ENCODE peak calls at places on chromosomes 11 and 22, in ten cellular contexts. One of them, this sample, is unnamed.

GRCh38 chr11:22479133-22479690 is 141.0 kb downstream of the SLC17A6 start:
- DNase-seq in stomach: no peak
- DNase-seq in GM23338: no peak
- DNase-seq in BJ: no peak
- DNase-seq in left ventricle myocardium inferior: no peak
- DNase-seq in Peyer's patch: no peak
- DNase-seq in upper lobe of left lung: no peak
- DNase-seq in pancreas: peak; percentile 4
- DNase-seq in body of pancreas: peak; percentile 11
- DNase-seq in spleen: no peak
- DNase-seq in this sample: no peak

GRCh38 chr11:116792869-116793475 is 1.3 kb upstream of the APOA5 start:
- DNase-seq in left ventricle myocardium inferior: no peak
- DNase-seq in body of pancreas: no peak
- DNase-seq in spleen: no peak
- DNase-seq in stomach: no peak
- DNase-seq in upper lobe of left lung: no peak
- DNase-seq in BJ: peak; percentile 31
- DNase-seq in pancreas: no peak
- DNase-seq in Peyer's patch: no peak
- DNase-seq in GM23338: no peak
- DNase-seq in this sample: no peak

GRCh38 chr22:41935015-41935908 is 8.7 kb upstream of the TNFRSF13C start:
- DNase-seq in stomach: no peak
- DNase-seq in body of pancreas: no peak
- DNase-seq in Peyer's patch: no peak
- DNase-seq in GM23338: no peak
- DNase-seq in spleen: peak; percentile 81
- DNase-seq in pancreas: no peak
- DNase-seq in BJ: no peak
- DNase-seq in left ventricle myocardium inferior: peak; percentile 63
- DNase-seq in upper lobe of left lung: no peak
- DNase-seq in this sample: no peak

GRCh38 chr11:34052608-34053160 is 1.2 kb downstream of the CAPRIN1 start:
- DNase-seq in left ventricle myocardium inferior: peak; percentile 21
- DNase-seq in spleen: peak; percentile 89
- DNase-seq in stomach: peak; percentile 29
- DNase-seq in Peyer's patch: peak; percentile 63
- DNase-seq in upper lobe of left lung: peak; percentile 28
- DNase-seq in GM23338: peak; percentile 19
- DNase-seq in BJ: no peak
- DNase-seq in body of pancreas: peak; percentile 38
- DNase-seq in pancreas: peak; percentile 13
- DNase-seq in this sample: no peak

GRCh38 chr11:71120346-71120963 is 131.9 kb downstream of the SHANK2 start:
- DNase-seq in GM23338: peak; percentile 94
- DNase-seq in stomach: peak; percentile 66
- DNase-seq in left ventricle myocardium inferior: no peak
- DNase-seq in upper lobe of left lung: peak; percentile 44
- DNase-seq in Peyer's patch: no peak
- DNase-seq in body of pancreas: peak; percentile 69
- DNase-seq in spleen: peak; percentile 52
- DNase-seq in pancreas: peak; percentile 56
- DNase-seq in BJ: no peak
- DNase-seq in this sample: no peak

GRCh38 chr11:98455500-98456186 is 565.1 kb upstream of the CNTN5 start:
- DNase-seq in pancreas: no peak
- DNase-seq in stomach: no peak
- DNase-seq in BJ: no peak
- DNase-seq in spleen: no peak
- DNase-seq in body of pancreas: no peak
- DNase-seq in Peyer's patch: no peak
- DNase-seq in upper lobe of left lung: no peak
- DNase-seq in GM23338: peak; percentile 81
- DNase-seq in left ventricle myocardium inferior: no peak
- DNase-seq in this sample: no peak

GRCh38 chr22:22810018-22810427 is 77.6 kb upstream of the IGLL5 start:
- DNase-seq in pancreas: peak; percentile 24
- DNase-seq in stomach: peak; percentile 51
- DNase-seq in upper lobe of left lung: no peak
- DNase-seq in spleen: peak; percentile 93
- DNase-seq in left ventricle myocardium inferior: peak; percentile 38
- DNase-seq in GM23338: no peak
- DNase-seq in body of pancreas: peak; percentile 66
- DNase-seq in BJ: no peak
- DNase-seq in Peyer's patch: no peak
- DNase-seq in this sample: peak; percentile 51

GRCh38 chr11:17531818-17532131 is 12.4 kb downstream of the USH1C start:
- DNase-seq in left ventricle myocardium inferior: no peak
- DNase-seq in stomach: no peak
- DNase-seq in spleen: no peak
- DNase-seq in BJ: no peak
- DNase-seq in GM23338: no peak
- DNase-seq in pancreas: no peak
- DNase-seq in body of pancreas: no peak
- DNase-seq in Peyer's patch: peak; percentile 64
- DNase-seq in upper lobe of left lung: no peak
- DNase-seq in this sample: no peak

GRCh38 chr11:34335801-34336200 is 22.0 kb downstream of the ABTB2 start:
- DNase-seq in spleen: no peak
- DNase-seq in Peyer's patch: no peak
- DNase-seq in GM23338: no peak
- DNase-seq in left ventricle myocardium inferior: no peak
- DNase-seq in BJ: no peak
- DNase-seq in stomach: no peak
- DNase-seq in body of pancreas: no peak
- DNase-seq in pancreas: no peak
- DNase-seq in upper lobe of left lung: no peak
- DNase-seq in this sample: no peak

GRCh38 chr11:36149538-36150242 is 139.5 kb downstream of the COMMD9 start:
- DNase-seq in GM23338: peak; percentile 69
- DNase-seq in spleen: no peak
- DNase-seq in BJ: peak; percentile 88
- DNase-seq in Peyer's patch: no peak
- DNase-seq in left ventricle myocardium inferior: no peak
- DNase-seq in pancreas: peak; percentile 31
- DNase-seq in body of pancreas: peak; percentile 41
- DNase-seq in upper lobe of left lung: peak; percentile 78
- DNase-seq in stomach: peak; percentile 33
- DNase-seq in this sample: no peak

GRCh38 chr22:49392841-49393510 is 434.7 kb downstream of the BRD1 start:
- DNase-seq in Peyer's patch: peak; percentile 39
- DNase-seq in pancreas: no peak
- DNase-seq in GM23338: no peak
- DNase-seq in left ventricle myocardium inferior: no peak
- DNase-seq in upper lobe of left lung: no peak
- DNase-seq in stomach: no peak
- DNase-seq in body of pancreas: no peak
- DNase-seq in spleen: no peak
- DNase-seq in BJ: no peak
- DNase-seq in this sample: no peak

GRCh38 chr22:47115518-47115890 is 353.1 kb downstream of the TBC1D22A start:
- DNase-seq in Peyer's patch: peak; percentile 34
- DNase-seq in stomach: no peak
- DNase-seq in BJ: no peak
- DNase-seq in left ventricle myocardium inferior: no peak
- DNase-seq in pancreas: no peak
- DNase-seq in body of pancreas: no peak
- DNase-seq in GM23338: no peak
- DNase-seq in upper lobe of left lung: no peak
- DNase-seq in spleen: no peak
- DNase-seq in this sample: peak; percentile 19

GRCh38 chr22:35568751-35569725 is 28.4 kb downstream of the RASD2 start:
- DNase-seq in spleen: no peak
- DNase-seq in GM23338: no peak
- DNase-seq in body of pancreas: no peak
- DNase-seq in Peyer's patch: no peak
- DNase-seq in BJ: peak; percentile 26
- DNase-seq in upper lobe of left lung: no peak
- DNase-seq in pancreas: no peak
- DNase-seq in left ventricle myocardium inferior: no peak
- DNase-seq in stomach: peak; percentile 28
- DNase-seq in this sample: no peak

GRCh38 chr22:39144101-39144815 is 8.2 kb downstream of the CBX7 start:
- DNase-seq in BJ: no peak
- DNase-seq in stomach: peak; percentile 60
- DNase-seq in body of pancreas: no peak
- DNase-seq in GM23338: peak; percentile 65
- DNase-seq in left ventricle myocardium inferior: no peak
- DNase-seq in upper lobe of left lung: peak; percentile 67
- DNase-seq in pancreas: peak; percentile 45
- DNase-seq in spleen: peak; percentile 90
- DNase-seq in Peyer's patch: no peak
- DNase-seq in this sample: peak; percentile 42

GRCh38 chr11:1077417-1078119 is 2.9 kb downstream of the MUC2 start:
- DNase-seq in BJ: no peak
- DNase-seq in upper lobe of left lung: no peak
- DNase-seq in GM23338: no peak
- DNase-seq in Peyer's patch: peak; percentile 50
- DNase-seq in left ventricle myocardium inferior: no peak
- DNase-seq in body of pancreas: peak; percentile 6
- DNase-seq in pancreas: no peak
- DNase-seq in spleen: peak; percentile 64
- DNase-seq in stomach: no peak
- DNase-seq in this sample: peak; percentile 33

GRCh38 chr11:113847580-113847979 is 27.8 kb downstream of the USP28 start:
- DNase-seq in left ventricle myocardium inferior: no peak
- DNase-seq in BJ: no peak
- DNase-seq in Peyer's patch: no peak
- DNase-seq in GM23338: no peak
- DNase-seq in body of pancreas: no peak
- DNase-seq in pancreas: no peak
- DNase-seq in upper lobe of left lung: no peak
- DNase-seq in stomach: no peak
- DNase-seq in spleen: no peak
- DNase-seq in this sample: no peak

GRCh38 chr11:113855803-113856202 is 19.6 kb downstream of the USP28 start:
- DNase-seq in left ventricle myocardium inferior: no peak
- DNase-seq in stomach: no peak
- DNase-seq in upper lobe of left lung: no peak
- DNase-seq in BJ: no peak
- DNase-seq in body of pancreas: no peak
- DNase-seq in GM23338: no peak
- DNase-seq in Peyer's patch: no peak
- DNase-seq in pancreas: no peak
- DNase-seq in spleen: no peak
- DNase-seq in this sample: no peak

GRCh38 chr11:113849713-113850112 is 25.7 kb downstream of the USP28 start:
- DNase-seq in spleen: no peak
- DNase-seq in upper lobe of left lung: no peak
- DNase-seq in pancreas: no peak
- DNase-seq in left ventricle myocardium inferior: no peak
- DNase-seq in stomach: no peak
- DNase-seq in body of pancreas: no peak
- DNase-seq in Peyer's patch: no peak
- DNase-seq in GM23338: peak; percentile 91
- DNase-seq in BJ: no peak
- DNase-seq in this sample: no peak

GRCh38 chr11:113847111-113847510 is 28.3 kb downstream of the USP28 start:
- DNase-seq in upper lobe of left lung: no peak
- DNase-seq in left ventricle myocardium inferior: no peak
- DNase-seq in pancreas: no peak
- DNase-seq in body of pancreas: no peak
- DNase-seq in GM23338: no peak
- DNase-seq in BJ: no peak
- DNase-seq in Peyer's patch: no peak
- DNase-seq in stomach: no peak
- DNase-seq in spleen: no peak
- DNase-seq in this sample: no peak

GRCh38 chr11:113850188-113850587 is 25.2 kb downstream of the USP28 start:
- DNase-seq in BJ: no peak
- DNase-seq in spleen: no peak
- DNase-seq in GM23338: peak; percentile 51
- DNase-seq in Peyer's patch: no peak
- DNase-seq in left ventricle myocardium inferior: no peak
- DNase-seq in pancreas: no peak
- DNase-seq in body of pancreas: no peak
- DNase-seq in stomach: no peak
- DNase-seq in upper lobe of left lung: no peak
- DNase-seq in this sample: no peak
- H3K27me3 ChIP-seq in BJ: no peaks in the 10 kb centered on the region
- H3K27me3 ChIP-seq in spleen: no peaks in the 10 kb centered on the region
- H3K27me3 ChIP-seq in GM23338: no peaks in the 10 kb centered on the region
- H3K27me3 ChIP-seq in Peyer's patch: no peaks in the 10 kb centered on the region
- H3K27me3 ChIP-seq in left ventricle myocardium inferior: no peaks in the 10 kb centered on the region
- H3K27me3 ChIP-seq in pancreas: no peaks in the 10 kb centered on the region
- H3K27me3 ChIP-seq in body of pancreas: no peaks in the 10 kb centered on the region
- H3K27me3 ChIP-seq in stomach: no peaks in the 10 kb centered on the region
- H3K27me3 ChIP-seq in upper lobe of left lung: no peaks in the 10 kb centered on the region
- H3K27me3 ChIP-seq in this sample: no peaks in the 10 kb centered on the region

DNA sequence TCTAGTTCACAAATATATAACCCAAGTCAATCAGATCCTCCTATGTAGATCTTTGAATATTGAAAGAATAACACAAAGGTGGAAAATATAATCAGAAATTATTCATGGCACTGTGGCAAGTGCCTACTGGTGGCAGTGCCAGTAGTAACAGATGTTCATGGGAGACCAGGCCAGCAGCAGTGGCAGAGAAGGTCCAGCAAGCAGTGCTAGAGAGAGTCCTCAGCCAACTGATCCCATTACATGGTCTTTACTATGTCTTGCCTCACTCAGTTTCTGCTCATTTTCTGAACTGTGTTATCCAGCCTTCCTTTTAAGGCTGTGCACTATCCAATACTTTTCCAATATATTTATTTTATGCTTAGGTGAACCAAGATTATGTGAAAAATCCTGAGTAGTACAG is 124.9 kb downstream of the MRTFA start:
- DNase-seq in spleen: no peak
- DNase-seq in Peyer's patch: no peak
- DNase-seq in pancreas: peak; percentile 52
- DNase-seq in stomach: no peak
- DNase-seq in body of pancreas: peak; percentile 56
- DNase-seq in left ventricle myocardium inferior: no peak
- DNase-seq in GM23338: no peak
- DNase-seq in upper lobe of left lung: no peak
- DNase-seq in BJ: no peak
- DNase-seq in this sample: no peak
- TF ChIP-seq CTCF in spleen: no peak
- TF ChIP-seq CTCF in Peyer's patch: no peak
- TF ChIP-seq CTCF in pancreas: no peak
- TF ChIP-seq CTCF in stomach: no peak
- TF ChIP-seq CTCF in body of pancreas: peak; percentile 9
- TF ChIP-seq CTCF in left ventricle myocardium inferior: no peak
- TF ChIP-seq CTCF in GM23338: no peak
- TF ChIP-seq CTCF in upper lobe of left lung: no peak
- TF ChIP-seq CTCF in BJ: no peak
- TF ChIP-seq CTCF in this sample: no peak

GRCh38 chr11:103871923-103872551 is 164.4 kb upstream of the DDI1 start:
- DNase-seq in Peyer's patch: no peak
- DNase-seq in pancreas: no peak
- DNase-seq in left ventricle myocardium inferior: no peak
- DNase-seq in GM23338: no peak
- DNase-seq in BJ: no peak
- DNase-seq in upper lobe of left lung: no peak
- DNase-seq in body of pancreas: no peak
- DNase-seq in spleen: no peak
- DNase-seq in stomach: no peak
- DNase-seq in this sample: no peak
- H3K27me3 ChIP-seq in Peyer's patch: no peaks in the 10 kb centered on the region
- H3K27me3 ChIP-seq in pancreas: no peaks in the 10 kb centered on the region
- H3K27me3 ChIP-seq in left ventricle myocardium inferior: no peaks in the 10 kb centered on the region
- H3K27me3 ChIP-seq in GM23338: no peaks in the 10 kb centered on the region
- H3K27me3 ChIP-seq in BJ: no peaks in the 10 kb centered on the region
- H3K27me3 ChIP-seq in upper lobe of left lung: no peaks in the 10 kb centered on the region
- H3K27me3 ChIP-seq in body of pancreas: no peaks in the 10 kb centered on the region
- H3K27me3 ChIP-seq in spleen: no peaks in the 10 kb centered on the region
- H3K27me3 ChIP-seq in stomach: no peaks in the 10 kb centered on the region
- H3K27me3 ChIP-seq in this sample: no peaks in the 10 kb centered on the region

GRCh38 chr22:36951746-36952145 is 38.3 kb downstream of the CSF2RB start:
- DNase-seq in left ventricle myocardium inferior: no peak
- DNase-seq in body of pancreas: no peak
- DNase-seq in stomach: no peak
- DNase-seq in spleen: no peak
- DNase-seq in pancreas: no peak
- DNase-seq in GM23338: no peak
- DNase-seq in upper lobe of left lung: peak; percentile 1
- DNase-seq in BJ: no peak
- DNase-seq in Peyer's patch: no peak
- DNase-seq in this sample: no peak
- TF ChIP-seq CTCF in left ventricle myocardium inferior: no peak
- TF ChIP-seq CTCF in body of pancreas: no peak
- TF ChIP-seq CTCF in stomach: no peak
- TF ChIP-seq CTCF in spleen: no peak
- TF ChIP-seq CTCF in pancreas: no peak
- TF ChIP-seq CTCF in GM23338: no peak
- TF ChIP-seq CTCF in upper lobe of left lung: no peak
- TF ChIP-seq CTCF in BJ: no peak
- TF ChIP-seq CTCF in Peyer's patch: no peak
- TF ChIP-seq CTCF in this sample: no peak